ENCODE peak calls at places on chromosomes 1 and 21, in six cellular contexts. Z is effector memory CD4-positive, alpha-beta T cell; J is hypothalamus; E is CD4-positive, CD25-positive, alpha-beta regulatory T cell; X is A549; H is AG10803. M is an unnamed sample.

GRCh38 chr21:25362375-25363267 is 244.7 kb downstream of the MRPL39 start:
- DNase-seq in Z (no peak), J (no peak), E (no peak), X (no peak), H (no peak), M (no peak)

GRCh38 chr1:161158316-161159016 is 834 bp upstream of the USP21 start:
- DNase-seq in Z (no peak), J (no peak), E (no peak), X (no peak), H (no peak), M (no peak)

GRCh38 chr1:224082146-224082545 is 31.8 kb upstream of the FBXO28 start:
- DNase-seq in Z (no peak), J (no peak), E (no peak), X (no peak), H (peak; percentile 73), M (no peak)

GRCh38 chr1:164581762-164582161 is 22.8 kb downstream of the PBX1 start:
- DNase-seq in Z (no peak), J (no peak), E (no peak), X (no peak), H (no peak), M (no peak)

GRCh38 chr1:27787895-27788294 is 14.9 kb downstream of the STX12 start:
- DNase-seq in Z (no peak), J (no peak), E (no peak), X (no peak), H (peak; percentile 63), M (no peak)

GRCh38 chr1:201775380-201775779 is 53.6 kb upstream of the IPO9 start:
- DNase-seq in Z (no peak), J (no peak), E (no peak), X (no peak), H (no peak), M (no peak)

GRCh38 chr21:43193651-43194302 is 25.0 kb downstream of the CRYAA start:
- DNase-seq in Z (no peak), J (no peak), E (no peak), X (no peak), H (peak; percentile 75), M (no peak)

GRCh38 chr1:59013276-59013927 is 229.6 kb upstream of the JUN start:
- DNase-seq in Z (no peak), J (no peak), E (no peak), X (no peak), H (peak; percentile 76), M (no peak)

GRCh38 chr1:229354226-229354625 is 11.4 kb upstream of the CCSAP start:
- DNase-seq in Z (no peak), J (no peak), E (no peak), X (no peak), H (no peak), M (no peak)

GRCh38 chr1:219066631-219067349 is 106.9 kb upstream of the LYPLAL1 start:
- DNase-seq in Z (no peak), J (no peak), E (no peak), X (peak; percentile 36), H (peak; percentile 73), M (no peak)

GRCh38 chr1:167757433-167758309 is 35.9 kb downstream of the MPZL1 start:
- DNase-seq in Z (no peak), J (no peak), E (no peak), X (no peak), H (no peak), M (no peak)

GRCh38 chr1:234525156-234525774 is 46.3 kb upstream of the TARBP1 start:
- DNase-seq in Z (no peak), J (no peak), E (no peak), X (no peak), H (no peak), M (no peak)

GRCh38 chr1:234617135-234617985 is 7.4 kb upstream of the IRF2BP2 start:
- DNase-seq in Z (no peak), J (no peak), E (no peak), X (no peak), H (peak; percentile 98), M (no peak)

GRCh38 chr1:154405762-154406571 is 824 bp downstream of the IL6R start:
- DNase-seq in Z (peak; percentile 49), J (peak; percentile 76), E (peak; percentile 53), X (peak; percentile 55), H (peak; percentile 68), M (peak; percentile 66)

GRCh38 chr1:221689138-221689537 is 52.8 kb downstream of the DUSP10 start:
- DNase-seq in Z (no peak), J (no peak), E (peak; percentile 58), X (no peak), H (no peak), M (no peak)

GRCh38 chr1:226051356-226051755 is 11.2 kb upstream of the H3-3A start:
- DNase-seq in Z (no peak), J (no peak), E (no peak), X (no peak), H (peak; percentile 24), M (no peak)

GRCh38 chr1:209527372-209527771 is 56.1 kb upstream of the CAMK1G start:
- DNase-seq in Z (no peak), J (no peak), E (no peak), X (no peak), H (peak; percentile 52), M (no peak)

GRCh38 chr1:41919764-41920397 is 1.2 kb upstream of the HIVEP3 start:
- DNase-seq in Z (peak; percentile 73), J (no peak), E (peak; percentile 95), X (no peak), H (peak; percentile 36), M (no peak)

GRCh38 chr1:167186771-167187170 is 33.9 kb upstream of the POU2F1 start:
- DNase-seq in Z (no peak), J (no peak), E (no peak), X (no peak), H (no peak), M (no peak)

GRCh38 chr1:68175621-68176398 is 56.5 kb downstream of the WLS start:
- DNase-seq in Z (no peak), J (no peak), E (no peak), X (no peak), H (peak; percentile 9), M (no peak)

GRCh38 chr21:32549861-32550260 is 35.5 kb downstream of the TCP10L start:
- DNase-seq in Z (no peak), J (no peak), E (no peak), X (no peak), H (no peak), M (no peak)

GRCh38 chr1:30976143-30976542 is 67.6 kb upstream of the SDC3 start:
- DNase-seq in Z (no peak), J (no peak), E (peak; percentile 32), X (no peak), H (peak; percentile 78), M (no peak)